ENCODE peak calls at places on chromosomes 4 and X, in eight cellular contexts. N, F, A, H, R, O, D and U are unnamed samples.

GRCh38 chr4:61995717-61996337 is 795.7 kb downstream of the ADGRL3 start:
- DNase-seq in O (no peak), D (no peak), F (no peak), H (no peak), A (no peak), N (no peak), R (no peak), U (no peak)

GRCh38 chr4:181819951-181820350 is 423.3 kb upstream of the TENM3 start:
- DNase-seq in A (no peak), N (no peak), H (no peak), R (no peak), O (no peak), D (no peak), F (no peak), U (no peak)

GRCh38 chrX:113514906-113515305 is 674.3 kb upstream of the AMOT start:
- DNase-seq in R (no peak), F (no peak), N (no peak), O (no peak), D (no peak), H (no peak), A (no peak), U (no peak)

GRCh38 chr4:173243917-173244658 is 75.5 kb downstream of the GALNT7 start:
- DNase-seq in H (no peak), R (no peak), F (no peak), O (no peak), N (no peak), D (no peak), A (no peak), U (no peak)

GRCh38 chr4:24730256-24731001 is 64.9 kb upstream of the SOD3 start:
- DNase-seq in H (no peak), A (no peak), R (no peak), N (no peak), F (peak), O (no peak), D (peak), U (no peak)

GRCh38 chr4:161595230-161595771 is 568.5 kb downstream of the FSTL5 start:
- DNase-seq in O (no peak), F (no peak), A (no peak), H (no peak), D (no peak), N (no peak), R (no peak), U (no peak)

GRCh38 chr4:81468685-81469084 is 3.0 kb downstream of the RASGEF1B start:
- DNase-seq in N (no peak), F (no peak), A (no peak), R (no peak), O (no peak), D (no peak), H (no peak), U (no peak)

GRCh38 chr4:139256349-139256748 is 23.7 kb downstream of the MGARP start:
- DNase-seq in O (no peak), N (no peak), H (no peak), R (no peak), D (no peak), A (no peak), F (no peak), U (no peak)

GRCh38 chr4:127181001-127181400 is 451.8 kb upstream of the INTU start:
- DNase-seq in N (no peak), O (no peak), F (no peak), H (no peak), R (no peak), A (no peak), D (no peak), U (no peak)

GRCh38 chr4:127783026-127783769 is 1.1 kb downstream of the HSPA4L start:
- DNase-seq in O (peak), H (no peak), F (peak), N (peak), R (no peak), A (peak), D (peak), U (peak)

GRCh38 chrX:47129879-47130358 is 14.6 kb downstream of the NDUFB11 start:
- DNase-seq in O (no peak), A (no peak), D (no peak), F (no peak), R (no peak), H (no peak), N (no peak), U (no peak)

GRCh38 chr4:177185579-177185978 is 124.1 kb upstream of the NEIL3 start:
- DNase-seq in R (no peak), O (no peak), N (no peak), A (no peak), F (no peak), H (no peak), D (no peak), U (no peak)
- TF ChIP-seq CTCF in R (no peak), O (no peak), N (no peak), A (no peak), F (no peak), H (no peak), D (no peak), U (no peak)

DNA sequence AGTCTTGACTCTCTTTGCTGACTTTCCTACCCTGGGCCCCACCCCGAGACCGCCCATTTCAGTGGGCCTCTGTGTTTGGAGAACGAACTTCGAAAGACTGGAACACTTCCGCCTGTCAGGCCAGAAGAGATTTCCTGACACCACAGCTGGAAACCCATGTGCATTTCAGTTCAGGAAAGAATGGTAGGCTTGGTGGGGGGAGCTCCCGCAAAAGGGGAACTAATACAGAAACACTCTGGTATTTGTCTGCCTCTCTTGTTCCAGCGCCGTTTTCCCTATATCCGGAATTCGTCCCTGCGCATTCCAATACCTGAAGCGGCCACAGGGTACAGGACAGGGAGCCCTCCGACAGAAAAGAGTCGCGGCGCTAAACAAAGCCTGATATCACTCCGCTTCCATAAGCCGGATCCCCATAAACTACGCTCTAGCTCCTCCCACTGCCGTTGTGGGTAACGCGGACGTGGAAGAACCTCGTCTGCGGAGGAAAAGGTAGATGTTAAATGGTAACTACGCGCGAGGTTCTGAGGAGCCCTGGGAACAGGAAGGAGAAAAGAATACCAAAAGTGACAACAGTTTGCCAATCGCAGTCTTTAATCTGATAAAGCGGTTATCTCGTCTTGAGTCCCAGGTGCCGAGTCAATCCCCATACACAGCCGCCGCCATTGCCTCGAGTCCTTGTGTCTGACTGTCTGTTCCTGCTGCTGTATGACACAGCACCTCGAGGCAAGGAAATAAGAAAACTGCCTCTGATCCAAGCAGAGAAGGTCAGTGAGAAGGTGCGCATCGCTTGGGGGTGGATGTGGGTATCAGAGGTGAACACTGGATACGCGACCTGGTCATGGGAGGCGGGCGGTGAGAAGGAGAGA is at the start of gene ARMCX5:
- DNase-seq in N (peak), O (peak), F (peak), H (peak), D (peak), R (peak), A (peak), U (peak)
- TF ChIP-seq CTCF in N (peak), O (no peak), F (no peak), H (no peak), D (no peak), R (no peak), A (peak), U (no peak)

GRCh38 chr4:185011408-185011807 is 6.9 kb upstream of the HELT start:
- DNase-seq in A (no peak), N (no peak), R (no peak), O (peak), F (no peak), H (no peak), D (no peak), U (peak)
- TF ChIP-seq CTCF in A (no peak), N (no peak), R (peak), O (peak), F (no peak), H (no peak), D (no peak), U (peak)

DNA sequence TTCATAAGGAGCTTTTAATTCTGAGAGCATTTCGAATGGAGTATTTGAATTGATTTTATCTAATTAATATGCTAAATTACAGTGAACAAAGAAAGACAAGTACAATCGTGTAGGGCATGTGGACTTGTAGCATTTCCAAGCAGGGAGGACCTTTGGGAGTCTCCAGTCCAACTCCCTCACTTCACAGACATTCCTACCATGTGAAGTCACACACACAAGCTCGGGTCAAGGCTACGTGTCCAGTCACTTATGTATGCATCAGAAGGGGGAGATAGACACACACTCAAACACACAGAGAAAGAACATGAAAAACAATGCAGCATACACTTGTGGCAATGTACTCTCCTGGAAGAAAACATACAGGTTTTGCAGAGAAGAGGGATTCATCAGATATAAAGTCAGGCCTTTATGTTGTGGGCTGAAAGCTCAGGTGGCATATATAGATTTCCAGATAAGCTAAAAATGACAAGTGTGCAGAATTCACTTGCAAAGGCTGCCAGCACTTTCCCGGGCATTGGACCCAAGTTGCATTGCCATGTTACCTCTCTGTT is 136.1 kb upstream of the MID1 start:
- DNase-seq in R (no peak), D (no peak), F (no peak), N (no peak), H (no peak), A (no peak), O (peak), U (no peak)
- TF ChIP-seq CTCF in R (no peak), D (no peak), F (no peak), N (no peak), H (no peak), A (no peak), O (no peak), U (no peak)

DNA sequence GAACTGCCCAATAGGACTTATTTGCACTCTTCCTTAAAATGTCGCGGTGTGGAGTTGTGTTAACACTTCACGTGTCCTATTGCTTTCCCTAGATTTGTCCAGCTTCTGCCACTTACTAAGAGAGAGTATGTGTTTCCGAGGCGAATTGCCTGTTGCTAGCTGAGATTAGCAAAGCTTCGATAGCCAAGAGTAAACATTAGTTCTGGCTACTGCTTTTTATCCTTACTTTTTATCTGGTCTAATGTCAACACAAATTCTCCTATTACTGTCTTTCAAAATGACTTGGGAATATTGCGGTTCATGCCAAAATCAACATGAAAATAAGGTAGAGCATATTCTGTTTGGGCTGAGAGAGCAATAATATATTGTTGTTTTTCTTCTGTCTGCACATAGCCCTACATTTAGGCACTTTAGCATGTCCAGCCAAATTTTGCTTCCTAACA is 90.4 kb upstream of the VEGFC start:
- DNase-seq in D (no peak), O (no peak), A (no peak), H (no peak), F (no peak), R (no peak), N (no peak), U (no peak)
- TF ChIP-seq CTCF in D (no peak), O (no peak), A (no peak), H (no peak), F (no peak), R (no peak), N (no peak), U (no peak)

GRCh38 chr4:56619160-56619559 is 61.9 kb downstream of the HOPX start:
- DNase-seq in F (no peak), N (no peak), H (no peak), A (no peak), O (no peak), R (no peak), D (no peak), U (no peak)
- TF ChIP-seq CTCF in F (no peak), N (no peak), H (no peak), A (no peak), O (no peak), R (no peak), D (no peak), U (no peak)